ENCODE peak calls at places on chromosomes 1 and 21, in eight cellular contexts. V, S, Q, H, D, T, N and W are unnamed samples.

GRCh38 chr1:215872658-215873057 is 305.6 kb downstream of the KCTD3 start:
- DNase-seq in V (no peak), S (no peak), Q (no peak), H (no peak), D (no peak), T (no peak), N (no peak), W (no peak)

GRCh38 chr1:59013276-59013927 is 229.6 kb upstream of the JUN start:
- DNase-seq in V (peak), S (no peak), Q (no peak), H (peak), D (no peak), T (peak), N (no peak), W (peak)

GRCh38 chr1:226424228-226425003 is 16.5 kb upstream of the PARP1 start:
- DNase-seq in V (no peak), S (no peak), Q (peak), H (no peak), D (peak), T (peak), N (no peak), W (no peak)

GRCh38 chr1:5390497-5390896 is 601.7 kb downstream of the NPHP4 start:
- DNase-seq in V (no peak), S (no peak), Q (no peak), H (no peak), D (no peak), T (no peak), N (no peak), W (peak)

GRCh38 chr1:208929575-208929974 is 653.9 kb upstream of the CAMK1G start:
- DNase-seq in V (no peak), S (no peak), Q (no peak), H (no peak), D (no peak), T (peak), N (no peak), W (no peak)

GRCh38 chr21:21000576-21001175 is 2.5 kb downstream of the NCAM2 start:
- DNase-seq in V (no peak), S (no peak), Q (no peak), H (no peak), D (no peak), T (no peak), N (no peak), W (no peak)

GRCh38 chr1:23613191-23614126 is 54.2 kb upstream of the ID3 start:
- DNase-seq in V (no peak), S (no peak), Q (no peak), H (no peak), D (no peak), T (no peak), N (no peak), W (no peak)

GRCh38 chr21:36703626-36704280 is 4.8 kb downstream of the SIM2 start:
- DNase-seq in V (no peak), S (no peak), Q (no peak), H (no peak), D (no peak), T (no peak), N (no peak), W (no peak)

GRCh38 chr1:152777510-152778137 is 2.7 kb downstream of the LCE1F start:
- DNase-seq in V (no peak), S (no peak), Q (peak), H (no peak), D (no peak), T (peak), N (no peak), W (peak)

GRCh38 chr1:2414297-2414958 is 2.1 kb upstream of the PEX10 start:
- DNase-seq in V (peak), S (peak), Q (peak), H (peak), D (peak), T (peak), N (peak), W (peak)

GRCh38 chr1:97929874-97930465 is 9.1 kb upstream of the DPYD start:
- DNase-seq in V (no peak), S (no peak), Q (no peak), H (no peak), D (no peak), T (no peak), N (no peak), W (no peak)